ENCODE peak calls at places on chromosome 1, in four cellular contexts. Z, S, Y and K are unnamed samples.

GRCh38 chr1:85278853-85279314 is 2.5 kb upstream of the BCL10 start:
- DNase-seq in Y (peak; percentile 95), Z (no peak), S (peak; percentile 98), K (no peak)

GRCh38 chr1:155127105-155127671 is 488 bp upstream of the EFNA1 start:
- DNase-seq in Z (peak; percentile 74), S (peak; percentile 57), Y (peak; percentile 36), K (peak; percentile 87)

GRCh38 chr1:27637052-27637451 is 2.1 kb upstream of the FGR start:
- DNase-seq in Z (no peak), Y (no peak), S (peak; percentile 63), K (no peak)

GRCh38 chr1:171188388-171189266 is 3.5 kb downstream of the FMO2 start:
- DNase-seq in Z (no peak), Y (peak; percentile 71), S (peak; percentile 65), K (no peak)

GRCh38 chr1:77126309-77126708 is 92.9 kb downstream of the PIGK start:
- DNase-seq in Y (peak; percentile 74), S (peak; percentile 80), Z (no peak), K (no peak)

GRCh38 chr1:110647254-110647891 is 27.4 kb downstream of the KCNA3 start:
- DNase-seq in S (peak; percentile 78), Z (no peak), Y (no peak), K (no peak)

GRCh38 chr1:182426442-182427430 is 23.2 kb upstream of the RGSL1 start:
- DNase-seq in S (no peak), Z (no peak), Y (no peak), K (no peak)

GRCh38 chr1:31955917-31956736 is 18.0 kb upstream of the PTP4A2 start:
- DNase-seq in Y (peak; percentile 93), Z (peak; percentile 93), S (peak; percentile 100), K (no peak)

GRCh38 chr1:53557830-53558784 is 98.9 kb downstream of the DMRTB1 start:
- DNase-seq in S (no peak), Y (no peak), Z (peak; percentile 31), K (no peak)

GRCh38 chr1:215114154-215114933 is 31.8 kb downstream of the KCNK2 start:
- DNase-seq in Y (peak; percentile 75), S (peak; percentile 90), Z (no peak), K (no peak)

GRCh38 chr1:223142795-223143759 is at the start of gene TLR5:
- DNase-seq in S (peak; percentile 19), Y (peak; percentile 82), Z (peak; percentile 93), K (no peak)

GRCh38 chr1:206558794-206559660 is 51.7 kb downstream of the RASSF5 start:
- DNase-seq in Z (no peak), S (no peak), Y (no peak), K (no peak)

GRCh38 chr1:65148548-65149390 is 766 bp downstream of the AK4 start:
- DNase-seq in Z (peak; percentile 83), Y (peak; percentile 58), S (peak; percentile 19), K (no peak)

GRCh38 chr1:150578278-150579109 is 916 bp downstream of the MCL1 start:
- DNase-seq in Z (peak; percentile 79), Y (peak; percentile 88), S (peak; percentile 91), K (no peak)

GRCh38 chr1:180257028-180257386 is 26.9 kb downstream of the LHX4 start:
- DNase-seq in S (no peak), Z (no peak), Y (no peak), K (no peak)

GRCh38 chr1:47675721-47676120 is 237.9 kb downstream of the FOXD2 start:
- DNase-seq in Y (no peak), Z (no peak), S (no peak), K (peak; percentile 62)

GRCh38 chr1:202664083-202664482 is 46.2 kb downstream of the SYT2 start:
- DNase-seq in S (peak; percentile 58), Z (no peak), Y (no peak), K (no peak)

GRCh38 chr1:183734600-183735036 is 70.3 kb upstream of the RGL1 start:
- DNase-seq in Y (no peak), S (peak; percentile 48), Z (no peak), K (no peak)

GRCh38 chr1:27005648-27006496 is 6.8 kb downstream of the TENT5B start:
- DNase-seq in Y (peak; percentile 21), S (no peak), Z (no peak), K (no peak)